ENCODE peak calls at places on chromosome 22, in four cellular contexts. C, O, E and W are unnamed samples. For H3K9me3, the result is how much of the 10 kb centered on the place peaks cover.

GRCh38 chr22:28505416-28506156 is 174.1 kb downstream of the TTC28 start:
- DNase-seq in C (no peak), O (no peak), E (no peak), W (no peak)

GRCh38 chr22:47534150-47535133 is 772.0 kb downstream of the TBC1D22A start:
- DNase-seq in C (no peak), O (no peak), E (no peak), W (no peak)

GRCh38 chr22:39244496-39245129 is at the start of gene PDGFB:
- DNase-seq in C (no peak), O (no peak), E (no peak), W (no peak)

GRCh38 chr22:20946991-20947390 is 20.1 kb upstream of the AIFM3 start:
- DNase-seq in C (no peak), O (no peak), E (no peak), W (no peak)

GRCh38 chr22:26800858-26801257 is 143.5 kb downstream of the MIAT start:
- DNase-seq in C (no peak), O (no peak), E (peak), W (no peak)

GRCh38 chr22:36053242-36054147 is 24.9 kb upstream of the RBFOX2 start:
- DNase-seq in C (no peak), O (no peak), E (no peak), W (no peak)

GRCh38 chr22:36775589-36775965 is 342 bp downstream of the IFT27 start:
- DNase-seq in C (peak), O (no peak), E (no peak), W (peak)

GRCh38 chr22:27985323-27986275 is 66.5 kb upstream of the PITPNB start:
- DNase-seq in C (no peak), O (no peak), E (peak), W (no peak)

GRCh38 chr22:29325785-29326315 is 10.4 kb upstream of the RASL10A start:
- DNase-seq in C (no peak), O (no peak), E (no peak), W (no peak)

GRCh38 chr22:16559056-16559955 is 33.3 kb downstream of the CCT8L2 start:
- DNase-seq in C (no peak), O (no peak), E (no peak), W (peak)

GRCh38 chr22:19709063-19709769 is 5.1 kb upstream of the SEPTIN5 start:
- DNase-seq in C (no peak), O (no peak), E (no peak), W (no peak)

GRCh38 chr22:23192133-23192532 is 11.8 kb downstream of the BCR start:
- DNase-seq in C (no peak), O (no peak), E (no peak), W (no peak)

GRCh38 chr22:21834869-21835268 is 32.6 kb downstream of the MAPK1 start:
- DNase-seq in C (no peak), O (no peak), E (no peak), W (no peak)

GRCh38 chr22:19631899-19632670 is 82.2 kb upstream of the SEPTIN5 start:
- DNase-seq in C (no peak), O (no peak), E (peak), W (no peak)

GRCh38 chr22:24706732-24707476 is 67.6 kb downstream of the PIWIL3 start:
- DNase-seq in C (no peak), O (no peak), E (no peak), W (no peak)

GRCh38 chr22:47163481-47163875 is 401.0 kb downstream of the TBC1D22A start:
- DNase-seq in C (no peak), O (no peak), E (peak), W (no peak)

GRCh38 chr22:36156515-36157419 is 3.8 kb downstream of the APOL3 start:
- DNase-seq in C (peak), O (peak), E (peak), W (peak)

GRCh38 chr22:22986640-22987039 is 83.7 kb upstream of the GNAZ start:
- DNase-seq in C (no peak), O (no peak), E (no peak), W (no peak)

GRCh38 chr22:27609411-27610029 is 192.0 kb downstream of the MN1 start:
- DNase-seq in C (no peak), O (no peak), E (no peak), W (no peak)

GRCh38 chr22:23122992-23123803 is 18.6 kb downstream of the RSPH14 start:
- DNase-seq in C (no peak), O (no peak), E (no peak), W (no peak)

GRCh38 chr22:19937616-19938473 is 3.7 kb upstream of the COMT start:
- DNase-seq in C (no peak), O (no peak), E (no peak), W (no peak)

GRCh38 chr22:37284807-37285355 is 2.6 kb downstream of the CYTH4 start:
- DNase-seq in C (no peak), O (no peak), E (no peak), W (peak)

GRCh38 chr22:46083383-46084350 is 66.7 kb upstream of the PPARA start:
- DNase-seq in C (no peak), O (no peak), E (no peak), W (no peak)
- H3K4me3 ChIP-seq in C (no peak), O (no peak), E (peak), W (no peak)

GRCh38 chr22:49564666-49565515 is 262.8 kb downstream of the BRD1 start:
- DNase-seq in C (no peak), O (no peak), E (peak), W (no peak)
- H3K9me3 ChIP-seq in C (under half), O (under half), E (under half), W (under half)

GRCh38 chr22:45010532-45010900 is 711 bp upstream of the PHF21B start:
- DNase-seq in C (no peak), O (no peak), E (no peak), W (no peak)

GRCh38 chr22:45014658-45015057 is 4.9 kb upstream of the PHF21B start:
- DNase-seq in C (no peak), O (no peak), E (no peak), W (no peak)

GRCh38 chr22:45008853-45009751 is 703 bp downstream of the PHF21B start:
- DNase-seq in C (no peak), O (no peak), E (no peak), W (no peak)

GRCh38 chr22:45009881-45010531 is at the start of gene PHF21B:
- DNase-seq in C (no peak), O (no peak), E (peak), W (no peak)

DNA sequence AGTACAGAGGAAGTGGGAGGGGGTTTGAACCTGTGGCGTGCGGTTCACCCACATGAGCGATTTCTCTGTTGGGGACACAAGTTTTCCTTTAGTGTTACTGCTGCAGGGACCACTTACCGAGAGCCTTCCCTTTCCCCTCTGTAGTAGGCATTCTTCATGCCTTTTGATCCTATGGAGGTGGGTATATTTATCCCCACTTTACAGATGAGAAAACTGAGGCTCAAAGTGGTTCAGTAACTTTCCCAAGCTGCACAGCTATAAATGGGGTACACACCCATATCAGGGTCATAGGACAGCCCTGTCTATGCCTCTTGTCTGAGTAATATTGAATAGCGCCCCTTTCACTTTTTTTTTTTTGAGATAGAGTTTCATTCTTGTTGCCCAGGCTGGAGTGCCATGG is 3.3 kb upstream of the PHF21B start:
- DNase-seq in C (no peak), O (no peak), E (no peak), W (no peak)
- H3K4me3 ChIP-seq in C (no peak), O (no peak), E (no peak), W (no peak)

DNA sequence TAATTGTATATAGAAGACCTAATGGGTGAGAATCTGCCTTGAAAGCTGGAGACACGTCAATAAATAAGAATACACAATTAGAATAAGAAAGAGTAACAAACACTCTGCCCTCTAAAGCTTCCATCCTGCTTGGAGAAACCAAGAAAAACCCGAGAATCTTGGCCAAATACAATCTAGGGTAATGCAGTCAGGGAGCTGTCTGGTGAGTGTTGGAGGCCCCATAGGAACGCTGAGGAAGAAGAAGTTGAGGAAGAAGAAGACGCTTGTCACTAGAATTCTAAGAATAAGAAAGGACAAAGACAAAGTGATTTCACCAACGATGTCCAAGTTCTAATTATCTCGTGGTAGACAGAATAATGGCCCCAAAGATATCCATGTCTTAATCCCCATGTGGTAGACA is 4485.9 kb upstream of the OR11H1 start:
- DNase-seq in C (no peak), O (no peak), E (peak), W (no peak)
- H3K9me3 ChIP-seq in C (under half), O (under half), E (under half), W (under half)

GRCh38 chr22:49406879-49407587 is 420.6 kb downstream of the BRD1 start:
- DNase-seq in C (no peak), O (no peak), E (peak), W (no peak)

GRCh38 chr22:49405590-49405989 is 422.1 kb downstream of the BRD1 start:
- DNase-seq in C (no peak), O (no peak), E (peak), W (no peak)

GRCh38 chr22:49411236-49411635 is 416.4 kb downstream of the BRD1 start:
- DNase-seq in C (no peak), O (no peak), E (no peak), W (no peak)

GRCh38 chr22:49406047-49406650 is 421.5 kb downstream of the BRD1 start:
- DNase-seq in C (no peak), O (no peak), E (peak), W (no peak)

GRCh38 chr22:49408102-49408836 is 419.4 kb downstream of the BRD1 start:
- DNase-seq in C (no peak), O (no peak), E (peak), W (no peak)
- H3K4me3 ChIP-seq in C (no peak), O (no peak), E (no peak), W (no peak)